ENCODE peak calls at places on chromosome 13, in four cellular contexts. J is GM12878, M is HepG2, A is K562. N is an unnamed sample.

GRCh38 chr13:84609716-84610115 is 727.4 kb upstream of the SLITRK1 start:
- DNase-seq in M (no peak), J (no peak), A (no peak), N (no peak)

GRCh38 chr13:59888408-59888807 is 275.3 kb downstream of the DIAPH3 start:
- DNase-seq in M (no peak), J (no peak), A (no peak), N (no peak)

GRCh38 chr13:30700364-30700763 is 35.0 kb upstream of the ALOX5AP start:
- DNase-seq in A (no peak), M (no peak), J (no peak), N (no peak)

GRCh38 chr13:32443111-32443510 is 15.2 kb upstream of the N4BP2L1 start:
- DNase-seq in J (peak; percentile 60), M (peak; percentile 69), A (no peak), N (no peak)

GRCh38 chr13:90485441-90485840 is 862.0 kb upstream of the MIR17HG start:
- DNase-seq in M (no peak), A (no peak), J (no peak), N (no peak)

GRCh38 chr13:41543664-41544300 is 86.4 kb downstream of the RGCC start:
- DNase-seq in A (no peak), M (no peak), J (no peak), N (no peak)

GRCh38 chr13:53411443-53411842 is 382.8 kb downstream of the OLFM4 start:
- DNase-seq in J (no peak), A (no peak), M (no peak), N (no peak)

GRCh38 chr13:39039033-39039432 is 777 bp downstream of the NHLRC3 start:
- DNase-seq in A (no peak), M (peak; percentile 12), J (no peak), N (no peak)

GRCh38 chr13:100658363-100658762 is 16.2 kb downstream of the TMTC4 start:
- DNase-seq in J (no peak), M (no peak), A (no peak), N (no peak)
- TF ChIP-seq SP1 in J (no peak), M (no peak), A (no peak), N (no peak)

DNA sequence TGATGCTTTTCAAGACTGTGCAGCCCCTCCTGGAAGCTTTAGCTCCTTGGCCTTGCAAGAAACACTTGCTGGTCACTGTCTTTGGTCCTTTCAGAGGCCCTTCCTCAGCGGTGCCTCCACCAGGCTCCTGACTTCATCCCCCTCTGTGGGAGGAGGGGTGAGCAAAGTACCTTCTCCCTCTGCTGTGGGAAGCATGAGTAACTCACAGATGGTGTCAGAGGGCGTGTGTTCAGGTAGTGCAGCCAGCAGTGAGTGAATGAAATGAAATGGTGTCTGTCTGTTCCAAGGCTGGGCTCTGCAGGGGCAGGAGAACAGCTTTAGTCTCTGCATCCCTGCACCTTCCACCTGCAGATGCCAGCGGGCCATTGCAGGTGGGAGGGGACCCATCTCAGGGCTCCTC is 102.9 kb downstream of the SHISA2 start:
- DNase-seq in M (no peak), A (no peak), J (no peak), N (no peak)
- TF ChIP-seq TARDBP in M (no peak), A (no peak), J (no peak), N (no peak)

GRCh38 chr13:107234315-107234714 is 666.4 kb upstream of the ARGLU1 start:
- DNase-seq in J (no peak), A (no peak), M (no peak), N (no peak)
- TF ChIP-seq SP1 in J (no peak), A (no peak), M (no peak), N (no peak)

GRCh38 chr13:98691360-98691759 is 61.1 kb downstream of the SLC15A1 start:
- DNase-seq in M (no peak), J (no peak), A (no peak), N (no peak)
- TF ChIP-seq TARDBP in M (no peak), J (no peak), A (no peak), N (no peak)

GRCh38 chr13:48028066-48028465 is 9.5 kb upstream of the NUDT15 start:
- DNase-seq in A (no peak), J (no peak), M (no peak), N (no peak)
- TF ChIP-seq SP1 in A (no peak), J (no peak), M (no peak), N (no peak)

DNA sequence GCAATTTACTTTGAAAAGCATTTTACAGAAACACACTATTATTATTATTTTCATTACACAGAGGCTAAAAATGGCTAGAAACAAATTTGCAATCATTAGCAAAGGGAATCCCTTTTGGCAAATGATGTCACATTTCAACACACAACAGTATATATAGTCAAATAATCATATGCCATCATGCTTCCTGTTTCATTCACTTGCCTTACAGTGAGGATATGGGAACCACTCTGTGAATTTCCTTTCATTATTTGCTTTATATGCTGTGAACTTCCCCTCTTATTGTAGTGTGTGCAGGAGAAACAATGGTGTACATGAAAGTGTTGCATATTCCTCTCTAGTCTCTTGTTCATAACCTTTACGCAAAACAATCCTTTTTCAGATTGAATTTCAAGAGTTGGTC is 657.3 kb downstream of the EFNB2 start:
- DNase-seq in A (no peak), M (no peak), J (no peak), N (no peak)
- TF ChIP-seq TARDBP in A (no peak), M (no peak), J (no peak), N (no peak)

GRCh38 chr13:49711218-49711863 is 20.1 kb upstream of the EBPL start:
- DNase-seq in J (no peak), A (no peak), M (peak; percentile 60), N (no peak)

GRCh38 chr13:49716615-49717014 is 25.3 kb upstream of the EBPL start:
- DNase-seq in M (no peak), A (no peak), J (no peak), N (no peak)

DNA sequence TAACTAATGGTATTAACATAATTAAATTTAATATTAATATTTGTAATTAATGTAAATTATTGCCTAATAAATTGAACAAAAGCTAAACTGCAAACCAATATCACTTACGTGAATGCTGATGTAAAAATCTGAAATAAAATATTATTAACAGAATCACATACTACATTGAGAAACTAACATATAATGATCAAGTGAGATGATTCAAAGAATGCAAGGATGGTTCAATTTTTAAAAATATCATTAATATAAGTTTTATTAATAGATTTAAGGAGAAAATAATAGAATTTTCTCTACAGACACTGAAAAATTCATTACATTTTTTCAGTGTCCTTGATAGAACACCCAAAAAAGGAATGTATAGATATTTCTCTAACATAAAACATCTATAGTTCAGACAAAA is 23.5 kb upstream of the EBPL start:
- DNase-seq in A (no peak), J (no peak), M (no peak), N (no peak)
- TF ChIP-seq SP1 in A (no peak), J (no peak), M (no peak), N (no peak)

GRCh38 chr13:23608138-23608537 is 37.9 kb downstream of the TNFRSF19 start:
- DNase-seq in A (no peak), M (no peak), J (no peak), N (no peak)

GRCh38 chr13:23608704-23609413 is 38.6 kb downstream of the TNFRSF19 start:
- DNase-seq in J (no peak), A (no peak), M (peak; percentile 32), N (no peak)

GRCh38 chr13:23610966-23611486 is 40.8 kb downstream of the TNFRSF19 start:
- DNase-seq in A (no peak), M (no peak), J (no peak), N (no peak)

GRCh38 chr13:23610187-23610576 is 40.0 kb downstream of the TNFRSF19 start:
- DNase-seq in A (no peak), M (peak; percentile 76), J (no peak), N (no peak)

DNA sequence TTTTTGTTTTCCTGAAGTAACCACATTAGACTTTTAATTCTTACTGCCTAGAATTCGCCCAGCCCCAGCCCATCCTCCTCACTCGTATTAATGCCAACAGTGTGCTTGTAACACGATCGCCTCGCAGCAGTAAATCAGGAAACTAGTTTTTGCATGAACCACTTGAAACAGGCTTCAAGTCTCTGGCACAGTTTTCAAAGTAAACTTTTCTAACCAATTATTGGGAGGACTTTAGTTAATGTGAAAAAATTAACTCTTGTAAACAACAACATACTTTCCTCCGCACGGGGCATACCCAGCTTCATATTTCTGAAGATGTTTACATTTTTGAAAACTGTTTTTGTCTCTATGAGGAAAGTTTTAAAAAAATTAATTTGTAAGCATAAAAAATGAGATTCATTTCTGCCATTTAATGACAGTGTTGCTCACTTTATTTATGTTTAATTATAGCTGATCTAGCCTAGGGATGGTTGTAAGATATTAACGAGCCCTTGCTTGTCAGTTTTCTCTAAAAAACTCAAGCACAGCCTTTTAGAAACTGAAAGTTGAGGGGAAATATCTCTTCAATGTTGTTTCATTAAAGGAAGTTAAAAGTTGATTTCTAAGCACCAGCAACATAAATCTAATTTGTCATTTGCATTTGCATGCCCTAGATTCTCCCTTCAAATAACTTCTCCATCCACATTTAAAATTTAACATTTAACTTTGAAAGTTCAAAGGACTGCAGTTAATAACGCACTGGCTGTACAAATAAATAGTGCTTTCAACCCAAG is 39.4 kb downstream of the TNFRSF19 start:
- DNase-seq in A (no peak), M (no peak), J (no peak), N (no peak)
- TF ChIP-seq TARDBP in A (no peak), M (no peak), J (no peak), N (no peak)

GRCh38 chr13:80458546-80458945 is 117.6 kb upstream of the SPRY2 start:
- DNase-seq in M (no peak), J (no peak), A (no peak), N (no peak)
- TF ChIP-seq SP1 in M (no peak), J (no peak), A (no peak), N (no peak)

N was measured in HEK293T.